ENCODE peak calls at places on chromosomes 7 and 10, in six cellular contexts. T is cardiac muscle cell, E is GM12865, J is endothelial cell, C is HCT116, I is foreskin fibroblast. W is an unnamed sample.

GRCh38 chr10:105700327-105700726 is 1059.2 kb downstream of the SORCS3 start:
- DNase-seq in T (no peak), E (no peak), J (no peak), C (no peak), I (no peak), W (no peak)

GRCh38 chr7:44147026-44147881 is 6.1 kb upstream of the MYL7 start:
- DNase-seq in T (peak), E (no peak), J (no peak), C (no peak), I (no peak), W (no peak)

GRCh38 chr10:106971411-106971831 is 193.1 kb downstream of the SORCS1 start:
- DNase-seq in T (no peak), E (no peak), J (no peak), C (no peak), I (no peak), W (no peak)

GRCh38 chr10:68560201-68560915 is at the start of gene TET1:
- DNase-seq in T (peak), E (peak), J (peak), C (peak), I (no peak), W (no peak)

GRCh38 chr10:122162566-122163181 is 108.4 kb upstream of the BTBD16 start:
- DNase-seq in T (no peak), E (no peak), J (peak), C (no peak), I (no peak), W (no peak)

GRCh38 chr10:58409956-58410610 is 24.9 kb downstream of the TFAM start:
- DNase-seq in T (no peak), E (no peak), J (no peak), C (no peak), I (no peak), W (no peak)

GRCh38 chr7:46157414-46157813 is 236.3 kb upstream of the IGFBP3 start:
- DNase-seq in T (no peak), E (no peak), J (no peak), C (no peak), I (no peak), W (no peak)

GRCh38 chr10:124193309-124193696 is 99.9 kb upstream of the CHST15 start:
- DNase-seq in T (no peak), E (no peak), J (no peak), C (no peak), I (no peak), W (no peak)

DNA sequence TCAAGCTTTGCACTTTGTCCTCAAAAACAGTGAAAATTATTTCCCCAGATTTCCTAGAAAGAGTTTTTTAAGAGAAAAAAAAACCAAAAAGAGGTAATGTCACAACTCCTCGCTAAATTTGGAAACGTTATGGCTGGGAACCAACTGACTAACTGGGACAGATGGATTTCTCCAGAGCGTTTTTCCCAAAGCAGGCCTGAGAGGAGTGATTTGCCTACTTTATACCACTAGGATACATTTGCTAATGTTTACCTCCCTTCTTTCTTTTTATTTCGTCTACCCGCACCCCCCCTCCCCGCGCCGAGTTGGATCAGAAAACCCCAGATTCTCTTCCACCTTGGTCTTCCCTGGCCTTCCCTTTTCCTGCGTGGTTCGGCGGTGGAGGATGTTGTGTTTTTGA is 7.2 kb downstream of the CPA2 start:
- DNase-seq in T (peak), E (no peak), J (peak), C (no peak), I (peak), W (peak)
- TF ChIP-seq CTCF in T (peak), E (no peak), J (no peak), C (no peak), I (no peak), W (peak)

DNA sequence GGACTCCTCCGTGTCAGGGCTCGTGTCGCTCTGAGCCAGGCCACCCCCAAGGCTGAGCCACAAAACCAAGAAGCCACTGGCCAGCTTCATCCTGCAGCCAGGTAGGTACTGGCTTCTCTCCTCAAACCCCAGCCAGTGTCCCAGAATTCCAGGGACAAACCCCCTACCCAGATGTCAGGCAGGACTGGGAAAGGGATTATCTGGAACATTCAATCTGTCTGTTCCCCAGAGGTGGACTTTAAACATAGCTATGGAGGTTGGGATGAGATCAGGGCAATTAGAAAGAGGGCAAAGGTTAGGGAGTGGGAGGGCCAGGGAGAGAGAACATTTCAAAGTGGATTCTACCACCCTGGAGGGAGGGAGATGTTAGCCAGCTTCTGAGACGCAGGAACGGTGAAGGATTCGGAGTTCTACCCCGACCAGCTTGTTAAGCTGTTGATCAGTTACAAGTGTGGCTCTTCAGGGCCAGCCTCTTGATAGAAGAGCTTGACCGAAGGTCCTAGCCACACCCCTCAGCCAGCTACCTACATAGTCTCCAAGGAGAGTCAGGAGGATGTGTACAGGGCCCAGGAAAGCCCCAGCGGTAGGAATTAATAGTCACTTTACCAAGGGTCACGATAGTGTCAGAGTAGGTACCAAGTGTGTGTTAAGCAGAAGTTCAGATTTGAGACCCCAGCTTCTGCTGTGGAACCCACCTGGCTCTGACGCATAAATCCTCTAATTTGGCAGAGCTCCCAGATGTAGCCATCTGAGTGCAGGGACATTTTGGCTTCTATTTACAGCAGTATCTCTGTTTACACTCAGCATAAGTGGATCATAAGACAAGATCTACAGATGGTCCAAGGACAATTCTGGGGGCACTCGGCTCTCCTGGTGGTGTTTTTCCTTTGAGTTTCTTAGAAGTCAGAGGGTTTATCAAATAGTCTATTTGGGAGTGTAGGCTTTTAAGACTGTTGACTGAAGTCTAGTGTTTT is at the start of gene PLA2G12B:
- DNase-seq in T (peak), E (no peak), J (no peak), C (no peak), I (no peak), W (no peak)
- TF ChIP-seq CTCF in T (no peak), E (no peak), J (no peak), C (no peak), I (no peak), W (no peak)

DNA sequence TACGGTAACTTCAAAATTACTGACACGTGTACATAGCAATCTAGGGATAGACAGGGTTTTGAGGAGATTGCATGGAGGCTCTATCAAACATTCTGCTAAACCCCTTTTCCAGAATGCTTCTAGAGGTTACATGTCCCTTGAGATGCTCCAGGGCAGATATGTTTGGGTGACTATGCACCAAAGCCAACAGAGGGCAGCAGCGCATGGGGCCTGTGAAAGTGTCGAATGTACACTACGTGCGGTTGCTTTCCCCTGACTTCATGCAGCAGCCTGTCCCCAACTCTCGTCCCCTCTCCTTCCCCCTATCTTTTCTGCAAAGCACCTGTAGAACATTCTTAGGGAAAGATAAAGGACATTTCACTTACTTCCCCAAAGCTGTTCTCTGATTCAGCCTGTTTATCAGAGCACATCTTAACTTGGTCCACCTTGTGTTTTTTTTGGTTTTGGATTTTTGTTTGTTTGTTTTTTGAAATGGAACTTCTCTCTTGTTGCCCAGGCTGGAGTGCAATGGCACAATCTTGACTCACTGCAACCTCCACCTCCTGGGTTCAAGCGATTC is 90.2 kb downstream of the UBE3C start:
- DNase-seq in T (peak), E (peak), J (peak), C (no peak), I (peak), W (no peak)
- TF ChIP-seq CTCF in T (peak), E (peak), J (no peak), C (peak), I (peak), W (peak)

DNA sequence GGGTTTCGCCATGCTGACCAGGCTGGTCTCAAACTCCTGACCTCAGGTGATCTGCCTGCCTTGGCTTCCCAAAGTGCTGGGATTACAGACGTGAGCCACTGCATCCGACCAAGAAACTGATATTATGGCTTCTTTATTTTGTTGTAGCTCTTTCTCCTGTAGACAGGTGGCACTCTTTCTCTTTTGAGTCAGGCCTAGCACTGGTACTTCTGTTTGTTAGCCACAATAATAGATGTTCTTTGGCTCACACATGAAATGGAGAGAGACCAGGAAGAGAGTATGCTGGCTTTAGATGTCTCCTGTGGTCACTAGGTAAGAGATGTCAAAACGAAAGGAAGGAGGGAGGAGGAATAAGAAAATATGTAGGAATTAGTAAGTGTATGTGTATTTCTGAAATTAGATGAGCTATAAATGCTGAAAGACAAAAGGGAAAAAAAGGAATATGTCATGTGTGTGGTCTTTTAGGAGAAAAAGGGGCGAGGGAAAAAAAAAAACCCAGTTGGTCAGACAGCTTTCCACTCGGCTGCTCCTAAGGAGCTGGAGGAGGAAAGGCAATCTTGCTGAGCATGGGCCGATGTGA is 78.7 kb downstream of the CLEC2L start:
- DNase-seq in T (peak), E (peak), J (no peak), C (peak), I (no peak), W (peak)
- TF ChIP-seq CTCF in T (peak), E (peak), J (peak), C (peak), I (peak), W (peak)

GRCh38 chr10:97442277-97442676 is 3.5 kb downstream of the EXOSC1 start:
- DNase-seq in T (no peak), E (no peak), J (no peak), C (no peak), I (no peak), W (no peak)

GRCh38 chr10:97450828-97451227 is 4.9 kb downstream of the ZDHHC16 start:
- DNase-seq in T (no peak), E (no peak), J (no peak), C (no peak), I (no peak), W (no peak)

GRCh38 chr10:97445357-97445721 is 467 bp downstream of the EXOSC1 start:
- DNase-seq in T (no peak), E (no peak), J (no peak), C (no peak), I (no peak), W (no peak)

GRCh38 chr10:97444212-97444611 is 1.6 kb downstream of the EXOSC1 start:
- DNase-seq in T (no peak), E (no peak), J (no peak), C (no peak), I (no peak), W (no peak)

GRCh38 chr10:97445722-97446639 is at the start of the genes EXOSC1 and ZDHHC16:
- DNase-seq in T (peak), E (peak), J (peak), C (peak), I (peak), W (peak)
- TF ChIP-seq CTCF in T (no peak), E (peak), J (no peak), C (peak), I (peak), W (no peak)

GRCh38 chr10:43105793-43106158 is 28.9 kb downstream of the RET start:
- DNase-seq in T (no peak), E (no peak), J (no peak), C (no peak), I (no peak), W (no peak)
- TF ChIP-seq CTCF in T (no peak), E (no peak), J (peak), C (no peak), I (no peak), W (no peak)

DNA sequence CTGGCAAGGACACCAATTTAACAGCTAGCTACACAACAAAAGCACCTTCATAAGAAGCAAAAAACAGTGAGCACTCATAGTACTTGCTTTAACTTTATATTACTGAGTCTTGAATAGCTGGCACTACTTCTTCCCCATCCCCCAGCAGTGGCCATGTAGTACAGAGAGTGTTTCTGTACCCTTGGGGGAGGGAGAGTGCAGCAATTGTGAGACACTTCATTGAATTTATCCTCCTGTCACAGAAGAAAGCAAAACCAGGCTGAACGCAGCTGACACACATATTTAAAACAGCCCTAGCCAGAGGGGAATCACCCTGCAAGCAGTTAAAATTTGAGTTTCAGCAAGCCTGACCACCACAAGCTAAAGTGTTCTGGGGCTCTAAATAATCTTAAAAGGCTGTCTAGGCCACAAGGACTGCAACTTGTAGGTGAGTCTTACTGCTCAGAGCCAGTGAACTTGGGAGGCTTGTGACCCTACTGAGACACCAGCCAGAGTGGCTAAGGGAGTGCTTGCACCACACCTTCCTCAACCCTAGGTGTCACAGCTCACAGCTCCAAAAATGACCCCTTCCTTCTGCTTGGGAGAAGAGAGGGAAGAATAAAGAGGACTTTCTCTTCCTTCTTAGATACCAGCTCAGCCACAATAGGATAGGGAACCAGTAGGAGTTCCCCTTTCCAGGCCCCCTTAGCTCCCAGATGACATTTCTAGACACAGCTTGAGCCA is 97.6 kb upstream of the MEOX2 start:
- DNase-seq in T (peak), E (no peak), J (no peak), C (no peak), I (no peak), W (no peak)
- TF ChIP-seq CTCF in T (no peak), E (no peak), J (no peak), C (no peak), I (no peak), W (no peak)

GRCh38 chr10:81018898-81019890 is 481.5 kb downstream of the SH2D4B start:
- DNase-seq in T (peak), E (peak), J (peak), C (peak), I (peak), W (peak)
- TF ChIP-seq CTCF in T (peak), E (peak), J (peak), C (peak), I (peak), W (peak)

GRCh38 chr7:50229964-50230363 is 74.6 kb upstream of the IKZF1 start:
- DNase-seq in T (no peak), E (peak), J (no peak), C (peak), I (no peak), W (no peak)
- TF ChIP-seq CTCF in T (peak), E (peak), J (peak), C (peak), I (no peak), W (peak)

W was measured in AG09309.